ENCODE peak calls at places on chromosomes 7 and 10, in eight cellular contexts. One of them, this sample, is unnamed.

GRCh38 chr7:105224884-105225651 is 163.7 kb downstream of the SRPK2 start:
- DNase-seq in IMR-90: peak; percentile 95
- DNase-seq in PC-3: peak; percentile 86
- DNase-seq in mammary epithelial cell: peak; percentile 91
- DNase-seq in right atrium auricular region: no peak
- DNase-seq in heart right ventricle: no peak
- DNase-seq in AG04450: peak; percentile 57
- DNase-seq in lower lobe of right lung: no peak
- DNase-seq in this sample: no peak

GRCh38 chr7:75920431-75921161 is 5.6 kb downstream of the POR start:
- DNase-seq in IMR-90: no peak
- DNase-seq in PC-3: peak; percentile 22
- DNase-seq in mammary epithelial cell: no peak
- DNase-seq in right atrium auricular region: no peak
- DNase-seq in heart right ventricle: no peak
- DNase-seq in AG04450: no peak
- DNase-seq in lower lobe of right lung: no peak
- DNase-seq in this sample: no peak

GRCh38 chr7:148962823-148963582 is 65.3 kb downstream of the PDIA4 start:
- DNase-seq in IMR-90: peak; percentile 67
- DNase-seq in PC-3: peak; percentile 57
- DNase-seq in mammary epithelial cell: peak; percentile 59
- DNase-seq in right atrium auricular region: no peak
- DNase-seq in heart right ventricle: peak; percentile 70
- DNase-seq in AG04450: peak; percentile 44
- DNase-seq in lower lobe of right lung: peak; percentile 68
- DNase-seq in this sample: peak; percentile 60

GRCh38 chr10:100995171-100995570 is 4.4 kb upstream of the LZTS2 start:
- DNase-seq in IMR-90: no peak
- DNase-seq in PC-3: no peak
- DNase-seq in mammary epithelial cell: no peak
- DNase-seq in right atrium auricular region: no peak
- DNase-seq in heart right ventricle: no peak
- DNase-seq in AG04450: no peak
- DNase-seq in lower lobe of right lung: no peak
- DNase-seq in this sample: no peak

GRCh38 chr7:50304911-50305621 is 550 bp downstream of the IKZF1 start:
- DNase-seq in IMR-90: no peak
- DNase-seq in PC-3: no peak
- DNase-seq in mammary epithelial cell: no peak
- DNase-seq in right atrium auricular region: no peak
- DNase-seq in heart right ventricle: no peak
- DNase-seq in AG04450: no peak
- DNase-seq in lower lobe of right lung: no peak
- DNase-seq in this sample: no peak

GRCh38 chr10:121311812-121312443 is 286.3 kb downstream of the FGFR2 start:
- DNase-seq in IMR-90: no peak
- DNase-seq in PC-3: no peak
- DNase-seq in mammary epithelial cell: no peak
- DNase-seq in right atrium auricular region: no peak
- DNase-seq in heart right ventricle: no peak
- DNase-seq in AG04450: no peak
- DNase-seq in lower lobe of right lung: no peak
- DNase-seq in this sample: peak; percentile 36

GRCh38 chr10:94225589-94225988 is 137.2 kb downstream of the NOC3L start:
- DNase-seq in IMR-90: no peak
- DNase-seq in PC-3: peak; percentile 3
- DNase-seq in mammary epithelial cell: no peak
- DNase-seq in right atrium auricular region: no peak
- DNase-seq in heart right ventricle: no peak
- DNase-seq in AG04450: no peak
- DNase-seq in lower lobe of right lung: no peak
- DNase-seq in this sample: no peak

GRCh38 chr7:118843456-118843855 is 619.0 kb downstream of the ANKRD7 start:
- DNase-seq in IMR-90: no peak
- DNase-seq in PC-3: no peak
- DNase-seq in mammary epithelial cell: no peak
- DNase-seq in right atrium auricular region: no peak
- DNase-seq in heart right ventricle: no peak
- DNase-seq in AG04450: no peak
- DNase-seq in lower lobe of right lung: no peak
- DNase-seq in this sample: no peak

GRCh38 chr10:103534621-103535498 is 41.4 kb downstream of the NEURL1 start:
- DNase-seq in IMR-90: no peak
- DNase-seq in PC-3: no peak
- DNase-seq in mammary epithelial cell: no peak
- DNase-seq in right atrium auricular region: no peak
- DNase-seq in heart right ventricle: no peak
- DNase-seq in AG04450: no peak
- DNase-seq in lower lobe of right lung: no peak
- DNase-seq in this sample: no peak

GRCh38 chr10:62819521-62819920 is 3.4 kb upstream of the EGR2 start:
- DNase-seq in IMR-90: no peak
- DNase-seq in PC-3: peak; percentile 52
- DNase-seq in mammary epithelial cell: peak; percentile 23
- DNase-seq in right atrium auricular region: no peak
- DNase-seq in heart right ventricle: peak; percentile 14
- DNase-seq in AG04450: no peak
- DNase-seq in lower lobe of right lung: no peak
- DNase-seq in this sample: peak; percentile 14

GRCh38 chr10:69558559-69558958 is 14.7 kb downstream of the NEUROG3 start:
- DNase-seq in IMR-90: no peak
- DNase-seq in PC-3: no peak
- DNase-seq in mammary epithelial cell: no peak
- DNase-seq in right atrium auricular region: no peak
- DNase-seq in heart right ventricle: no peak
- DNase-seq in AG04450: no peak
- DNase-seq in lower lobe of right lung: no peak
- DNase-seq in this sample: no peak

GRCh38 chr10:48708144-48708543 is 23.5 kb downstream of the WDFY4 start:
- DNase-seq in IMR-90: peak; percentile 25
- DNase-seq in PC-3: no peak
- DNase-seq in mammary epithelial cell: no peak
- DNase-seq in right atrium auricular region: no peak
- DNase-seq in heart right ventricle: peak; percentile 54
- DNase-seq in AG04450: no peak
- DNase-seq in lower lobe of right lung: no peak
- DNase-seq in this sample: no peak

GRCh38 chr10:85851300-85851699 is 515.3 kb downstream of the GRID1 start:
- DNase-seq in IMR-90: no peak
- DNase-seq in PC-3: no peak
- DNase-seq in mammary epithelial cell: no peak
- DNase-seq in right atrium auricular region: no peak
- DNase-seq in heart right ventricle: no peak
- DNase-seq in AG04450: no peak
- DNase-seq in lower lobe of right lung: no peak
- DNase-seq in this sample: no peak

GRCh38 chr7:30969604-30969970 is 5.8 kb downstream of the GHRHR start:
- DNase-seq in IMR-90: no peak
- DNase-seq in PC-3: no peak
- DNase-seq in mammary epithelial cell: no peak
- DNase-seq in right atrium auricular region: peak; percentile 30
- DNase-seq in heart right ventricle: no peak
- DNase-seq in AG04450: no peak
- DNase-seq in lower lobe of right lung: no peak
- DNase-seq in this sample: no peak

GRCh38 chr7:24192701-24193100 is 91.3 kb upstream of the NPY start:
- DNase-seq in IMR-90: no peak
- DNase-seq in PC-3: no peak
- DNase-seq in mammary epithelial cell: no peak
- DNase-seq in right atrium auricular region: no peak
- DNase-seq in heart right ventricle: no peak
- DNase-seq in AG04450: no peak
- DNase-seq in lower lobe of right lung: no peak
- DNase-seq in this sample: no peak

GRCh38 chr7:26060713-26061339 is 91.2 kb upstream of the NFE2L3 start:
- DNase-seq in IMR-90: no peak
- DNase-seq in PC-3: no peak
- DNase-seq in mammary epithelial cell: no peak
- DNase-seq in right atrium auricular region: no peak
- DNase-seq in heart right ventricle: no peak
- DNase-seq in AG04450: no peak
- DNase-seq in lower lobe of right lung: no peak
- DNase-seq in this sample: no peak

GRCh38 chr7:12731214-12731656 is 43.8 kb downstream of the ARL4A start:
- DNase-seq in IMR-90: peak; percentile 36
- DNase-seq in PC-3: no peak
- DNase-seq in mammary epithelial cell: peak; percentile 69
- DNase-seq in right atrium auricular region: no peak
- DNase-seq in heart right ventricle: no peak
- DNase-seq in AG04450: no peak
- DNase-seq in lower lobe of right lung: no peak
- DNase-seq in this sample: no peak

GRCh38 chr7:52911795-52912194 is 123.6 kb upstream of the POM121L12 start:
- DNase-seq in IMR-90: no peak
- DNase-seq in PC-3: no peak
- DNase-seq in mammary epithelial cell: no peak
- DNase-seq in right atrium auricular region: no peak
- DNase-seq in heart right ventricle: no peak
- DNase-seq in AG04450: no peak
- DNase-seq in lower lobe of right lung: no peak
- DNase-seq in this sample: no peak

GRCh38 chr7:140989068-140989467 is 25.7 kb downstream of the MRPS33 start:
- DNase-seq in IMR-90: no peak
- DNase-seq in PC-3: no peak
- DNase-seq in mammary epithelial cell: no peak
- DNase-seq in right atrium auricular region: no peak
- DNase-seq in heart right ventricle: no peak
- DNase-seq in AG04450: no peak
- DNase-seq in lower lobe of right lung: no peak
- DNase-seq in this sample: no peak

GRCh38 chr10:4847580-4848020 is 21.6 kb downstream of the AKR1E2 start:
- DNase-seq in IMR-90: peak; percentile 86
- DNase-seq in PC-3: peak; percentile 46
- DNase-seq in mammary epithelial cell: peak; percentile 17
- DNase-seq in right atrium auricular region: peak; percentile 79
- DNase-seq in heart right ventricle: no peak
- DNase-seq in AG04450: peak; percentile 32
- DNase-seq in lower lobe of right lung: no peak
- DNase-seq in this sample: no peak

GRCh38 chr7:28732037-28732869 is 225.9 kb downstream of the TRIL start:
- DNase-seq in IMR-90: peak; percentile 55
- DNase-seq in PC-3: peak; percentile 46
- DNase-seq in mammary epithelial cell: no peak
- DNase-seq in right atrium auricular region: no peak
- DNase-seq in heart right ventricle: no peak
- DNase-seq in AG04450: peak; percentile 21
- DNase-seq in lower lobe of right lung: no peak
- DNase-seq in this sample: peak; percentile 33

GRCh38 chr10:132865851-132866600 is 76.3 kb downstream of the CFAP46 start:
- DNase-seq in IMR-90: no peak
- DNase-seq in PC-3: no peak
- DNase-seq in mammary epithelial cell: no peak
- DNase-seq in right atrium auricular region: no peak
- DNase-seq in heart right ventricle: no peak
- DNase-seq in AG04450: no peak
- DNase-seq in lower lobe of right lung: peak; percentile 27
- DNase-seq in this sample: peak; percentile 3

GRCh38 chr7:116618729-116619128 is 53.3 kb upstream of the MET start:
- DNase-seq in IMR-90: no peak
- DNase-seq in PC-3: no peak
- DNase-seq in mammary epithelial cell: no peak
- DNase-seq in right atrium auricular region: no peak
- DNase-seq in heart right ventricle: no peak
- DNase-seq in AG04450: no peak
- DNase-seq in lower lobe of right lung: no peak
- DNase-seq in this sample: no peak

GRCh38 chr7:158043461-158044155 is 544.0 kb downstream of the PTPRN2 start:
- DNase-seq in IMR-90: no peak
- DNase-seq in PC-3: no peak
- DNase-seq in mammary epithelial cell: no peak
- DNase-seq in right atrium auricular region: no peak
- DNase-seq in heart right ventricle: no peak
- DNase-seq in AG04450: no peak
- DNase-seq in lower lobe of right lung: no peak
- DNase-seq in this sample: no peak
- H3K9me3 ChIP-seq in IMR-90: peaks cover 47% of the 10 kb centered on the region
- H3K9me3 ChIP-seq in PC-3: peaks cover 13% of the 10 kb centered on the region
- H3K9me3 ChIP-seq in mammary epithelial cell: peaks cover 38% of the 10 kb centered on the region
- H3K9me3 ChIP-seq in right atrium auricular region: peaks cover 7% of the 10 kb centered on the region
- H3K9me3 ChIP-seq in heart right ventricle: peaks cover 15% of the 10 kb centered on the region
- H3K9me3 ChIP-seq in AG04450: peaks cover 69% of the 10 kb centered on the region
- H3K9me3 ChIP-seq in lower lobe of right lung: peaks cover 12% of the 10 kb centered on the region
- H3K9me3 ChIP-seq in this sample: no peaks in the 10 kb centered on the region

DNA sequence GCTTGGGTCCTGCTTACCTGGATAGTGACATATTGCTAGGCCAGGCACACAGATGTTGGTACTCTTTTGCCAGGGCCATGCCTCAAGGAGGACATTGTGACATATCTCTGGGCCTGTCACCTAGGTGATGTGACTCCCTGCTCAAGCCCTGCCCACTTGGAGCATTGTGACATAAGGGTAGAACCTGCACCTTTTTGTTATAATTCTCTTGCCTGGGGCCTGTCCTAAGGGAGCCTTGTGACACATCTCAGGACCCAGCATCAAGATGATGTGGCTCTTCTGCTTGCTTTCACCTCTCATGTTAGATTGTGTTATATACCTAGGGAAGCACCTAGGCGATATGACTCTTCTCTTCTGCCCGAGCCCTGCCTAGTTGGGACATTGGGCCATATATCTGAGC is 57.4 kb downstream of the ZNF736 start:
- DNase-seq in IMR-90: no peak
- DNase-seq in PC-3: no peak
- DNase-seq in mammary epithelial cell: no peak
- DNase-seq in right atrium auricular region: no peak
- DNase-seq in heart right ventricle: no peak
- DNase-seq in AG04450: no peak
- DNase-seq in lower lobe of right lung: no peak
- DNase-seq in this sample: no peak
- H3K9me3 ChIP-seq in IMR-90: peaks cover 22% of the 10 kb centered on the region
- H3K9me3 ChIP-seq in PC-3: no peaks in the 10 kb centered on the region
- H3K9me3 ChIP-seq in mammary epithelial cell: peaks cover 42% of the 10 kb centered on the region
- H3K9me3 ChIP-seq in right atrium auricular region: no peaks in the 10 kb centered on the region
- H3K9me3 ChIP-seq in heart right ventricle: peaks cover under 1% of the 10 kb centered on the region
- H3K9me3 ChIP-seq in AG04450: peaks cover 9% of the 10 kb centered on the region
- H3K9me3 ChIP-seq in lower lobe of right lung: peaks cover 35% of the 10 kb centered on the region
- H3K9me3 ChIP-seq in this sample: no peaks in the 10 kb centered on the region

DNA sequence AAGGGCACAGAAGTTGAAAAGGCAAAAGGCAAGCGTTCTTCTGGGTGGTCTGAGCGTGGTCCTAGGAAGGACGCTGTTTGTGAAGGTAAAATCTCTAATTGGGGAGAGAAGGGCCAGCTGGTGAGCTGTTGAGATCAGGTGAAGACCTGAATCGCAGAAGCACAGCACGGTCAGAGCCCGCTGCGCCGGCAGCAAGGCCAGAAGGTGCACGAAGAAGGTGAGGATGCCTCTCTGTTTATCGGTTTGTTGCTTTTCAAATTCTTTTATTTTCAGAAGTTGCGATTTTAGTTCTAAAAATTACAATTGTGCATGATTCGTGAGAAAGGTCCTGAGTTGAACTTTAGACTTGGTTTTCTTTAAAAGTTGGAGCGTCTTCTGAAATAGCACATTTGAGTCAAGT is 247.8 kb upstream of the FOXK1 start:
- DNase-seq in IMR-90: no peak
- DNase-seq in PC-3: no peak
- DNase-seq in mammary epithelial cell: no peak
- DNase-seq in right atrium auricular region: no peak
- DNase-seq in heart right ventricle: no peak
- DNase-seq in AG04450: no peak
- DNase-seq in lower lobe of right lung: no peak
- DNase-seq in this sample: no peak
- H3K9me3 ChIP-seq in IMR-90: peaks cover 19% of the 10 kb centered on the region
- H3K9me3 ChIP-seq in PC-3: no peaks in the 10 kb centered on the region
- H3K9me3 ChIP-seq in mammary epithelial cell: peaks cover 7% of the 10 kb centered on the region
- H3K9me3 ChIP-seq in right atrium auricular region: no peaks in the 10 kb centered on the region
- H3K9me3 ChIP-seq in heart right ventricle: peaks cover 18% of the 10 kb centered on the region
- H3K9me3 ChIP-seq in AG04450: peaks cover 25% of the 10 kb centered on the region
- H3K9me3 ChIP-seq in lower lobe of right lung: peaks cover 9% of the 10 kb centered on the region
- H3K9me3 ChIP-seq in this sample: peaks cover 4% of the 10 kb centered on the region

GRCh38 chr7:63112764-63113712 is 885.6 kb upstream of the ZNF722 start:
- DNase-seq in IMR-90: no peak
- DNase-seq in PC-3: no peak
- DNase-seq in mammary epithelial cell: no peak
- DNase-seq in right atrium auricular region: no peak
- DNase-seq in heart right ventricle: no peak
- DNase-seq in AG04450: no peak
- DNase-seq in lower lobe of right lung: no peak
- DNase-seq in this sample: no peak
- H3K9me3 ChIP-seq in IMR-90: peaks cover 19% of the 10 kb centered on the region
- H3K9me3 ChIP-seq in PC-3: no peaks in the 10 kb centered on the region
- H3K9me3 ChIP-seq in mammary epithelial cell: peaks cover 30% of the 10 kb centered on the region
- H3K9me3 ChIP-seq in right atrium auricular region: no peaks in the 10 kb centered on the region
- H3K9me3 ChIP-seq in heart right ventricle: no peaks in the 10 kb centered on the region
- H3K9me3 ChIP-seq in AG04450: peaks cover 43% of the 10 kb centered on the region
- H3K9me3 ChIP-seq in lower lobe of right lung: peaks cover 13% of the 10 kb centered on the region
- H3K9me3 ChIP-seq in this sample: no peaks in the 10 kb centered on the region